ENCODE peak calls at places on chromosomes 12 and 14, in eight cellular contexts. P, N, H, X, F, Q, T and O are unnamed samples.

GRCh38 chr12:102474438-102475064 is 5.8 kb downstream of the IGF1 start:
- DNase-seq in P (no peak), H (no peak), X (no peak), Q (no peak), T (no peak), N (no peak), F (no peak), O (peak)

GRCh38 chr14:51564986-51565604 is 86.6 kb upstream of the FRMD6 start:
- DNase-seq in P (peak), Q (no peak), H (no peak), F (no peak), T (no peak), X (no peak), N (no peak), O (peak)

GRCh38 chr12:50569876-50570275 is 65.1 kb downstream of the DIP2B start:
- DNase-seq in X (no peak), T (no peak), F (no peak), Q (no peak), N (no peak), P (no peak), H (no peak), O (no peak)

GRCh38 chr12:3303410-3304136 is 187.4 kb upstream of the PRMT8 start:
- DNase-seq in F (peak), H (peak), X (no peak), P (no peak), T (no peak), N (no peak), Q (no peak), O (no peak)

GRCh38 chr12:26112703-26113147 is 12.1 kb downstream of the BHLHE41 start:
- DNase-seq in N (no peak), H (no peak), F (no peak), P (peak), Q (no peak), X (no peak), T (no peak), O (peak)

GRCh38 chr12:57355734-57356133 is 75.1 kb downstream of the R3HDM2 start:
- DNase-seq in Q (no peak), F (no peak), P (no peak), X (no peak), H (no peak), N (no peak), T (no peak), O (no peak)

GRCh38 chr14:35506927-35507326 is 27.0 kb upstream of the INSM2 start:
- DNase-seq in X (no peak), Q (peak), H (no peak), F (no peak), N (no peak), P (no peak), T (no peak), O (no peak)

GRCh38 chr12:43063642-43064041 is 474.1 kb upstream of the PRICKLE1 start:
- DNase-seq in T (no peak), X (peak), Q (peak), H (no peak), P (no peak), F (no peak), N (peak), O (no peak)

GRCh38 chr12:25422241-25422640 is 130.8 kb downstream of the LMNTD1 start:
- DNase-seq in Q (no peak), T (no peak), X (no peak), N (no peak), F (no peak), P (no peak), H (no peak), O (no peak)

GRCh38 chr12:26701604-26702215 is 131.3 kb downstream of the ITPR2 start:
- DNase-seq in F (no peak), N (no peak), Q (no peak), T (no peak), P (peak), H (no peak), X (peak), O (no peak)

GRCh38 chr14:106694638-106695393 is 1168.4 kb downstream of the TMEM121 start:
- DNase-seq in X (peak), Q (no peak), F (peak), P (no peak), T (peak), H (peak), N (peak), O (no peak)

GRCh38 chr12:1353451-1353850 is 240.9 kb downstream of the FBXL14 start:
- DNase-seq in Q (no peak), F (no peak), P (no peak), T (no peak), X (no peak), H (no peak), N (no peak), O (no peak)

GRCh38 chr12:92879698-92880322 is 49.3 kb downstream of the EEA1 start:
- DNase-seq in F (no peak), T (no peak), H (no peak), Q (no peak), N (no peak), P (no peak), X (no peak), O (no peak)

GRCh38 chr14:64762044-64763034 is 58.1 kb downstream of the PLEKHG3 start:
- DNase-seq in X (peak), Q (peak), P (peak), T (peak), F (peak), H (peak), N (peak), O (peak)

DNA sequence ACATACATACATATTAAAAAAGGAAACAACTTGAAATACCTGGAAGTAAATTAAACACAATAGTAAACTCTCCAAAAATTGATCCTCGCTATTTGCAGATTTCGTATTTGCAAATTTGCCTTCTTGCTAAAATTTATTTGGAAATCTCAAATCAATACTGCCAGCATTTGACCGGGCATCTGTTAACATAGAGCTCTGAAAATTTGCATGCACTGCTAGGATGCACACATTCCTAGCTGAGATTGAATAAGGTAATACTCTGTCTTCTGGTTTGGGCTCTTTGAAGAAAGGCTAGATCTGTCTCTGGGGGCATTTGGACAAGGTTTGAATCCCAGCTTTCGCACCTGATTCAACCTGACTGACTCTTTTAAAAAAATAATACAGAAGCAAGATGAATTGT is 729.1 kb upstream of the MGAT4C start:
- DNase-seq in N (no peak), F (no peak), X (no peak), T (no peak), H (no peak), P (no peak), Q (no peak), O (no peak)
- H3K4me3 ChIP-seq in N (no peak), F (no peak), X (no peak), T (no peak), H (no peak), P (no peak), Q (no peak), O (no peak)

DNA sequence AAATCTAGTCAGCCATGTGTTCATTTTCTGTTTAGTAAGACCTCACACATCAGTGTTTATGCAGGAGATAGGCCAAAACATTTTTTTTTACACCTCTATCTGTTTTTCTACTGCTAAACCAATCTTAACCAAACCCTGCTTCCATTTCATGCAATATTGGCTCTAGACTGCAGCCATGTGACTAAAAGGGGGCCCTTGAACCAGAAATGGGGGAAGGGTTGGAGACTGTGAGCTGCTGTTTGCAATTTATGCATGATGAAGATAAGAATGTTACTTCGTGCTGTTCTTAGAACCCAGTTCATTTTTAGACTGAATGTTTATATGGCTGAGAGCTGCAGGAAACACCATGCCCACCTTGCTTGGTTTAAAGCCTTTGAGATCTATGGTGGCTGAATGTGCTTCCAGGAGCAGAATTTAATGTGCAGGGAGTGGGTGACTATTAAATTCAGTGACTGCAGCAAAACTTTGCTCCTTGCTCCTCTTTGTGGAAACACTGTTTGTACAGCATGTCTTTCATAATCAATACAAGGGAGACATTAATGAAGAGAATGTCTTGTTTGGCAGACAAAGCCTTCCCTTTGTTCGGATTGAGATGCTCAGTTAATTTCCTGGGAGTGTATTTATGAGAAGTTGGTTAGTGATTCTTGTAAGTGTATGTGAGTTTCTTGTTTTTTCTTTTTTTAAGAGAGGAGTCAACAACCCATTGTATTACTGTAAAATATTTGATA is 53.6 kb downstream of the CHST11 start:
- DNase-seq in H (no peak), Q (no peak), P (no peak), X (no peak), T (no peak), N (no peak), F (no peak), O (no peak)
- H3K4me3 ChIP-seq in H (no peak), Q (no peak), P (no peak), X (no peak), T (no peak), N (no peak), F (no peak), O (no peak)

GRCh38 chr12:47819544-47819901 is 180 bp downstream of the HDAC7 start:
- DNase-seq in H (no peak), P (no peak), F (no peak), T (no peak), Q (no peak), X (no peak), N (no peak), O (no peak)

GRCh38 chr12:47819902-47820630 is at the start of gene HDAC7:
- DNase-seq in Q (peak), H (peak), N (peak), X (peak), T (peak), P (peak), F (peak), O (peak)

GRCh38 chr12:47822386-47822785 is 2.7 kb upstream of the HDAC7 start:
- DNase-seq in P (no peak), N (peak), T (no peak), H (no peak), X (no peak), Q (no peak), F (no peak), O (no peak)

GRCh38 chr12:47821346-47821706 is 1.6 kb upstream of the HDAC7 start:
- DNase-seq in F (no peak), P (no peak), Q (no peak), X (no peak), H (no peak), N (peak), T (no peak), O (no peak)

GRCh38 chr12:47820631-47821345 is 1.1 kb upstream of the HDAC7 start:
- DNase-seq in P (peak), X (peak), N (peak), Q (peak), H (peak), T (peak), F (peak), O (peak)
- H3K4me3 ChIP-seq in P (peak), X (peak), N (peak), Q (peak), H (peak), T (peak), F (peak), O (peak)

GRCh38 chr14:100955201-100955600 is 51.7 kb upstream of the RTL1 start:
- DNase-seq in Q (peak), P (no peak), N (no peak), X (no peak), T (no peak), H (no peak), F (no peak), O (no peak)
- H3K4me3 ChIP-seq in Q (no peak), P (no peak), N (no peak), X (no peak), T (no peak), H (no peak), F (no peak), O (no peak)

GRCh38 chr14:59465570-59466150 is 480 bp upstream of the GPR135 start:
- DNase-seq in P (no peak), F (no peak), Q (no peak), T (no peak), X (no peak), H (no peak), N (no peak), O (no peak)
- H3K4me3 ChIP-seq in P (no peak), F (peak), Q (peak), T (peak), X (peak), H (peak), N (peak), O (no peak)

DNA sequence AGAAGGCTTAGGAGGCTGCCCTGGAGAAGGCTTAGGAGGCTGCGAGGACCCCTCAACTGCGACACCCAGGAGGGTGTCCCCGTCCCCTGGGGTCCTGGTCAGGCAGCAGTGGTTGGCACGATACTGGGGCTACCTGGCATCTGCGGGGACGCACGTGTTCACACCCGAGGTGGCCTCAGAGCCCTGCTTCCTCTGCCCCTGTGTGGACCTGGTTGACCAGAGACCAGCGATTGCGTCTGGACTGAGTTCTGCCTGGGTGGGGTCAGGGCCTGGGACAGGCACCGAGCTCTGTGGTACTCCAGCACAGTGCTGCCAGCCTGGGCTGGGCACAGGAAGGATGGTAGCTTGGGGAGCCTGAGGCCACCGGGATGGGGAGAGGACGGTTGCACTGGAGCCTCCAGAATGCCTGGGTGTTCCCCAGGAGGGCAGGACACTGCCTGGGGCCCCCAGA is 735 bp downstream of the ASPG start:
- DNase-seq in X (no peak), F (no peak), H (peak), Q (no peak), T (no peak), P (no peak), N (peak), O (no peak)
- H3K4me3 ChIP-seq in X (peak), F (no peak), H (no peak), Q (no peak), T (no peak), P (no peak), N (no peak), O (no peak)

DNA sequence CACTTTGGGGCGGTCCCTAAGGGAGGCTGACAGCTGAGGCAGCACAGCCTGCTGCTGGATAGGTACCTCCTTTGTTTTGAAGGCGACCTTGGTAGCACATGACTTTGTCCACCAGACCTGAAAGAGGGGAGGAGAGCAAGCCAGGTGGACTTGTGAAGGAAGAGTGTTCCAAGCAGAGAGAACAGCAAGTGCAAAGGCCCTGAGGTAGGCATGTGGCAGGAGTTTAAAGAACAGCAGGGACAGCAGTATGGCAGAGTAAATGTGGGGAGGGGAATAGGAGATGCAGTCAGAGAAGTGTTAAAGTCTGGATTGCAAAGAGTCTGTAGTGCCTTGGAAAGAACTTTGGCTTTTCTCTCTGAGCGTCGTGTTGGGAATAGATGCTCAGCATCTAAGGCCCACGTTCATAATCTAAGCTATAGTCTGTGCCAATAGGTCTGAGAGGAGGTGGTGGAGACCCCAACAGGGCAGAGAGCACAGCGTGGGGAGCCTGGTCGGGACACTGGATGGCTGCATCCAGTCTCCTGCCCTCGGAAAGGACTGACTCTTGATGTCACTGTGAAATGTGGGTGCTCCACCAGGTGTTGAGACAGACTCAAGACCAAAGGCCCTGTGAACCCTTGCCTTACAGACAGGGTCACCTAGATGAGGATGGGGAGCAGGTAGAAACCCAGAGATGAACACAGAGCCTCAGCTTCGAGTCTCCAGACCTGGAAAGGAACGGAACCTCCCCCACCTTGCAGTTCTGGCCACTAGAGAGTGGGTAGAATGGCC is 242.1 kb upstream of the PWP1 start:
- DNase-seq in F (no peak), P (no peak), N (no peak), H (no peak), T (no peak), X (no peak), Q (no peak), O (peak)
- H3K4me3 ChIP-seq in F (no peak), P (no peak), N (no peak), H (no peak), T (no peak), X (no peak), Q (no peak), O (no peak)

GRCh38 chr12:117367006-117367638 is 5.7 kb upstream of the NOS1 start:
- DNase-seq in X (peak), T (no peak), P (peak), H (peak), Q (peak), N (peak), F (peak), O (peak)
- H3K4me3 ChIP-seq in X (no peak), T (no peak), P (no peak), H (no peak), Q (no peak), N (no peak), F (no peak), O (no peak)

GRCh38 chr12:108728820-108729611 is 2.3 kb downstream of the CORO1C start:
- DNase-seq in H (no peak), Q (no peak), T (no peak), X (no peak), F (no peak), P (no peak), N (no peak), O (no peak)
- H3K4me3 ChIP-seq in H (peak), Q (peak), T (no peak), X (no peak), F (no peak), P (peak), N (peak), O (peak)

DNA sequence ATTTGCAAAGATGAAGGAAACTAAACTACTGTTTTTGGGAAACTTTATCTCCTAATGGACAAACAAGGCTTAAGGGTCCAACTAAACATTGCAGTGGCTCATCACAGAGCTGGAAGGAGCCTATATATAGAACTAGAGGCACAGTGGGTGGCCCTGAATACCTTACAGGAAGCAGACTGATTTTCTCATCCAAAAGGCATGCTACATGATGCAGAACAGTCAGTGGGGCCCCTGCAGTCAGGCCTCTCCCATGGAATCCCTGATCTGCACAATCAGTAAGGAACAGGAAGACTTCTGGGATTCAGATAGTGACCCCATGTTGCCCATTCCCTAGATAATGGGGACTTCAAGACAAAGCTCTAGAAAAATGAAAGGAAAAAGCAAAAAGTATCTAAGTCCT is 1.9 kb upstream of the LLPH start:
- DNase-seq in T (no peak), F (no peak), N (no peak), H (no peak), Q (peak), P (peak), X (no peak), O (peak)
- H3K4me3 ChIP-seq in T (no peak), F (no peak), N (no peak), H (no peak), Q (no peak), P (peak), X (no peak), O (no peak)